ENCODE peak calls at places on chromosomes 4 and X, in eight cellular contexts. N, W, C, X, Y, S, I and E are unnamed samples.

GRCh38 chrX:667360-667759 is 36.8 kb downstream of the SHOX start:
- DNase-seq in N (no peak), W (no peak), C (no peak), X (no peak), Y (no peak), S (no peak), I (peak; percentile 42), E (no peak)

GRCh38 chrX:43566170-43566569 is 89.9 kb upstream of the MAOA start:
- DNase-seq in N (no peak), W (no peak), C (no peak), X (no peak), Y (no peak), S (no peak), I (no peak), E (no peak)

GRCh38 chr4:2691313-2691712 is 64.8 kb downstream of the TNIP2 start:
- DNase-seq in N (no peak), W (no peak), C (no peak), X (no peak), Y (no peak), S (no peak), I (no peak), E (no peak)

GRCh38 chr4:183634086-183634485 is 24.9 kb downstream of the RWDD4 start:
- DNase-seq in N (no peak), W (no peak), C (no peak), X (peak; percentile 24), Y (no peak), S (no peak), I (no peak), E (no peak)

GRCh38 chr4:125390126-125390525 is 75.4 kb downstream of the FAT4 start:
- DNase-seq in N (peak; percentile 6), W (peak; percentile 86), C (no peak), X (peak; percentile 85), Y (no peak), S (no peak), I (no peak), E (peak; percentile 85)

GRCh38 chrX:10854594-10854993 is 234.2 kb upstream of the MID1 start:
- DNase-seq in N (no peak), W (no peak), C (no peak), X (no peak), Y (no peak), S (no peak), I (no peak), E (no peak)

GRCh38 chrX:132592880-132593279 is 104.0 kb upstream of the MBNL3 start:
- DNase-seq in N (no peak), W (peak; percentile 1), C (no peak), X (peak; percentile 40), Y (no peak), S (no peak), I (peak; percentile 1), E (peak; percentile 1)

GRCh38 chrX:70434352-70434866 is 10.2 kb upstream of the DLG3 start:
- DNase-seq in N (peak; percentile 83), W (peak; percentile 58), C (peak; percentile 87), X (peak; percentile 73), Y (peak; percentile 35), S (peak; percentile 90), I (peak; percentile 84), E (peak; percentile 81)

GRCh38 chr4:82429728-82430192 is 502 bp downstream of the HNRNPDL start:
- DNase-seq in N (no peak), W (no peak), C (no peak), X (peak; percentile 48), Y (no peak), S (no peak), I (peak; percentile 55), E (peak; percentile 13)

GRCh38 chr4:82428969-82429727 is 1.1 kb downstream of the HNRNPDL start:
- DNase-seq in N (peak; percentile 87), W (peak; percentile 95), C (peak; percentile 94), X (peak; percentile 90), Y (peak; percentile 95), S (peak; percentile 95), I (peak; percentile 86), E (peak; percentile 86)

GRCh38 chr4:82431831-82432230 is 1.4 kb downstream of the ENOPH1 start:
- DNase-seq in N (no peak), W (no peak), C (no peak), X (no peak), Y (no peak), S (no peak), I (no peak), E (no peak)

GRCh38 chr4:82431026-82431745 is 796 bp downstream of the ENOPH1 start:
- DNase-seq in N (peak; percentile 40), W (no peak), C (peak; percentile 54), X (no peak), Y (no peak), S (peak; percentile 61), I (peak; percentile 24), E (peak; percentile 16)

GRCh38 chr4:82430193-82431025 is at the start of the genes ENOPH1 and HNRNPDL:
- DNase-seq in N (peak; percentile 93), W (peak; percentile 95), C (peak; percentile 96), X (peak; percentile 94), Y (peak; percentile 98), S (peak; percentile 98), I (peak; percentile 95), E (peak; percentile 96)
- H3K4me3 ChIP-seq in N (peak within 1 kb of the TSS; percentile 97), W (peak within 1 kb of the TSS; percentile 98), C (peak within 1 kb of the TSS; percentile 85), X (peak within 1 kb of the TSS; percentile 97), Y (peak within 1 kb of the TSS; percentile 93), S (peak within 1 kb of the TSS; percentile 84), I (peak within 1 kb of the TSS; percentile 90), E (peak within 1 kb of the TSS; percentile 93)

GRCh38 chrX:19040373-19040772 is 56.5 kb upstream of the PHKA2 start:
- DNase-seq in N (no peak), W (peak; percentile 1), C (no peak), X (peak; percentile 14), Y (no peak), S (no peak), I (no peak), E (no peak)
- TF ChIP-seq CTCF in N (peak; percentile 72), W (no peak), C (no peak), X (no peak), Y (peak; percentile 22), S (peak; percentile 45), I (peak; percentile 63), E (no peak)

GRCh38 chr4:176721459-176721858 is 71.3 kb downstream of the VEGFC start:
- DNase-seq in N (no peak), W (no peak), C (no peak), X (no peak), Y (no peak), S (no peak), I (no peak), E (no peak)

GRCh38 chr4:176729489-176729888 is 63.2 kb downstream of the VEGFC start:
- DNase-seq in N (no peak), W (no peak), C (no peak), X (peak; percentile 73), Y (no peak), S (no peak), I (no peak), E (no peak)

GRCh38 chr4:176726803-176727202 is 65.9 kb downstream of the VEGFC start:
- DNase-seq in N (no peak), W (no peak), C (no peak), X (peak; percentile 99), Y (no peak), S (no peak), I (no peak), E (peak; percentile 36)
- H3K27ac ChIP-seq in N (no peak overlapping the region), W (no peak overlapping the region), C (no peak overlapping the region), X (peak overlapping the region; percentile 46), Y (no peak overlapping the region), S (no peak overlapping the region), I (no peak overlapping the region), E (peak overlapping the region; percentile 34)

GRCh38 chr4:87911252-87911774 is 64.2 kb upstream of the SPP1 start:
- DNase-seq in N (no peak), W (no peak), C (no peak), X (peak; percentile 37), Y (no peak), S (no peak), I (no peak), E (no peak)

GRCh38 chr4:87908341-87908740 is 67.2 kb upstream of the SPP1 start:
- DNase-seq in N (no peak), W (no peak), C (no peak), X (no peak), Y (no peak), S (no peak), I (no peak), E (no peak)

GRCh38 chr4:87912164-87913004 is 63.1 kb upstream of the SPP1 start:
- DNase-seq in N (no peak), W (peak; percentile 36), C (no peak), X (no peak), Y (no peak), S (no peak), I (no peak), E (no peak)

GRCh38 chr4:87913871-87914270 is 61.6 kb upstream of the SPP1 start:
- DNase-seq in N (no peak), W (no peak), C (no peak), X (peak; percentile 49), Y (no peak), S (no peak), I (no peak), E (no peak)

GRCh38 chr4:87910795-87911194 is 64.7 kb upstream of the SPP1 start:
- DNase-seq in N (no peak), W (no peak), C (no peak), X (no peak), Y (no peak), S (no peak), I (no peak), E (no peak)
- H3K4me3 ChIP-seq in N (no peak overlapping the region), W (no peak overlapping the region), C (no peak overlapping the region), X (no peak overlapping the region), Y (no peak overlapping the region), S (no peak overlapping the region), I (no peak overlapping the region), E (no peak overlapping the region)

GRCh38 chrX:145405012-145405411 is 157.7 kb downstream of the SPANXN1 start:
- DNase-seq in N (peak; percentile 7), W (peak; percentile 1), C (no peak), X (peak; percentile 25), Y (peak; percentile 5), S (no peak), I (peak; percentile 24), E (peak; percentile 16)
- TF ChIP-seq CTCF in N (peak; percentile 83), W (peak; percentile 10), C (no peak), X (peak; percentile 52), Y (peak; percentile 61), S (peak; percentile 79), I (peak; percentile 35), E (peak; percentile 60)

DNA sequence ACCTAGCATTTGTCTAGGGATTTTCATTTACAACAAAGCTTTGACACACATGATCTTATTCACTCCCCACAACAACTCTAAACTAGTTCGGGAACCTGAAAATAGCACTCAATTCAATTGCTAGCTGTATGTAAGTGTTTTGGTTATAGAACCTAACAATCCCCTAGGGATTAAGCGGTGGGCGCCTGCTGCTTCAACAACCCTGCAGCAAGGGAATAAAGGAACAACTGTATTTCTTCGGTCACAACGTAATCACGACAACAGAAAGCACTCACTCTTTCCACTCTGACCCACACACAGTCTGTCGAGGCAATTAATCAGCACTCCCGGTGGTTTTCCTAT is 674 bp upstream of the DIAPH2 start:
- DNase-seq in N (no peak), W (no peak), C (no peak), X (no peak), Y (no peak), S (no peak), I (no peak), E (no peak)
- H3K27ac ChIP-seq in N (peak overlapping the region; percentile 87), W (peak overlapping the region; percentile 68), C (peak overlapping the region; percentile 91), X (peak overlapping the region; percentile 79), Y (peak overlapping the region; percentile 82), S (no peak overlapping the region), I (peak overlapping the region; percentile 90), E (no peak overlapping the region)

DNA sequence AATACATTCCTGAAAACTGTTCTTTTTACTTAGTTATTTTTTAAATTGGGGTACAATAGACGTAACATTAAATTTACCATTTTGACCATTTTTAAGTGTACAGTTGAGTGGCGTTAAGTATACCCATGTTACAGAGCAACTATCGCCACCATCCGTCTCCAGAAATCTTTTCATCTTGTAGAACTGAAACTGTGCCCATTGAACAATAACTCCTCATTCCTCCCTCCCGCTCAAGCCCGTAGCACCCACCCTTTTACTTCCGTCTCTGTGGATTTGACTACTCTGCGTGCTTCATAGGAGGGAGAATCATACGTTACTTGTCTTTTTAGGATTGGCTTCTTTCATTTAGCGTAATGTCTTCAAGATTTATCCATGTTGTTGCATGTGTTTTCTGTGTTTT is 55.3 kb downstream of the TMEM131L start:
- DNase-seq in N (no peak), W (no peak), C (no peak), X (no peak), Y (peak; percentile 80), S (no peak), I (no peak), E (no peak)
- H3K4me3 ChIP-seq in N (no peak overlapping the region), W (no peak overlapping the region), C (no peak overlapping the region), X (no peak overlapping the region), Y (peak overlapping the region; percentile 53), S (no peak overlapping the region), I (no peak overlapping the region), E (no peak overlapping the region)